ENCODE peak calls at places on chromosome 2, in nine cellular contexts. C is CD8-positive, alpha-beta T cell; Z is GM23248; Y is AG09309; G is left lobe of liver; E is NCI-H1105; S is HCT116; L is HCEC 1CT; P is cardiac fibroblast. B is an unnamed sample.

GRCh38 chr2:126658910-126659613 is 3.1 kb downstream of the GYPC start:
- DNase-seq in C (no peak), P (peak), G (peak), S (no peak), Y (no peak), L (peak), Z (peak), E (no peak), B (peak)

GRCh38 chr2:240811346-240812300 is 8.4 kb downstream of the KIF1A start:
- DNase-seq in Y (no peak), S (no peak), E (no peak), Z (no peak), C (no peak), P (no peak), G (no peak), L (no peak), B (no peak)

GRCh38 chr2:2846379-2847130 is 515.5 kb upstream of the MYT1L start:
- DNase-seq in Z (no peak), P (no peak), S (peak), Y (no peak), E (peak), L (no peak), C (no peak), G (no peak), B (no peak)

GRCh38 chr2:127650041-127650784 is 4.3 kb downstream of the GPR17 start:
- DNase-seq in S (no peak), Y (no peak), Z (peak), L (no peak), E (no peak), G (no peak), P (no peak), C (no peak), B (no peak)

GRCh38 chr2:21782866-21783265 is 659.1 kb downstream of the TDRD15 start:
- DNase-seq in P (no peak), E (no peak), C (no peak), Z (no peak), Y (no peak), L (no peak), G (no peak), S (no peak), B (no peak)

GRCh38 chr2:5673148-5673860 is 18.9 kb upstream of the SOX11 start:
- DNase-seq in Z (no peak), G (no peak), L (no peak), Y (no peak), S (no peak), C (no peak), P (no peak), E (peak), B (no peak)

GRCh38 chr2:33492735-33493134 is 16.3 kb downstream of the RASGRP3 start:
- DNase-seq in C (no peak), E (no peak), S (no peak), Z (no peak), P (no peak), L (no peak), G (no peak), Y (no peak), B (no peak)

GRCh38 chr2:207767461-207768167 is 2.1 kb downstream of the FZD5 start:
- DNase-seq in L (no peak), G (peak), C (no peak), Z (peak), S (no peak), Y (no peak), E (peak), P (peak), B (no peak)

GRCh38 chr2:106161938-106162814 is 31.9 kb downstream of the UXS1 start:
- DNase-seq in G (no peak), Y (no peak), E (peak), C (no peak), P (peak), S (peak), L (no peak), Z (no peak), B (no peak)

GRCh38 chr2:203535078-203535783 is at the start of gene RAPH1:
- DNase-seq in Y (peak), Z (peak), P (peak), G (peak), L (peak), S (peak), C (peak), E (peak), B (peak)

GRCh38 chr2:229485782-229486181 is 214.7 kb upstream of the PID1 start:
- DNase-seq in Z (no peak), E (no peak), P (no peak), C (no peak), S (no peak), L (no peak), G (no peak), Y (no peak), B (no peak)